ENCODE peak calls at places on chromosomes 5 and 9, in eight cellular contexts. S is activated effector memory CD4-positive, alpha-beta T cell treated with anti-CD3 and anti-CD28 coated beads, Interleukin-2, amount 50 U/mL, for 16 hours; C is heart right ventricle; W is GM12865; P is AG09309; V is NCI-H1105 treated with DMSO at 0.1 percent for 48 hours; H is islet precursor cell; Z is stimulated activated naive CD8-positive, alpha-beta T cell treated with anti-CD3 and anti-CD28 coated beads, Interleukin-15, amount 100 ng/mL, for 72 hours. U is an unnamed sample.

GRCh38 chr5:140964356-140964755 is 1.9 kb upstream of the PCDHAC2 start:
- DNase-seq in W (no peak), P (no peak), Z (no peak), S (no peak), V (no peak), C (no peak), H (no peak), U (no peak)

GRCh38 chr5:125484272-125485002 is 738.0 kb upstream of the ZNF608 start:
- DNase-seq in S (no peak), C (peak; percentile 48), P (peak; percentile 77), H (peak; percentile 71), Z (no peak), W (no peak), V (peak; percentile 86), U (peak; percentile 81)

GRCh38 chr9:129886226-129887174 is 51.2 kb downstream of the USP20 start:
- DNase-seq in Z (peak; percentile 87), H (peak; percentile 55), C (no peak), P (no peak), W (peak; percentile 83), S (peak; percentile 85), V (no peak), U (no peak)

GRCh38 chr5:15510816-15511215 is 10.8 kb downstream of the FBXL7 start:
- DNase-seq in V (no peak), P (peak; percentile 34), W (no peak), S (no peak), H (no peak), C (no peak), Z (no peak), U (no peak)

GRCh38 chr5:151678713-151679112 is 8.0 kb downstream of the SPARC start:
- DNase-seq in S (no peak), W (no peak), H (no peak), Z (no peak), P (no peak), V (no peak), C (no peak), U (no peak)

GRCh38 chr9:107351382-107352045 is 68.4 kb downstream of the RAD23B start:
- DNase-seq in V (no peak), C (no peak), Z (no peak), P (no peak), W (no peak), H (peak; percentile 86), S (no peak), U (no peak)

GRCh38 chr5:1103505-1104326 is 8.1 kb downstream of the SLC12A7 start:
- DNase-seq in P (no peak), S (no peak), H (no peak), Z (no peak), C (peak; percentile 89), V (no peak), W (no peak), U (no peak)

GRCh38 chr5:50301756-50302155 is 139.3 kb downstream of the EMB start:
- DNase-seq in Z (no peak), V (no peak), C (no peak), H (no peak), S (no peak), P (no peak), W (no peak), U (no peak)

GRCh38 chr5:27450607-27451006 is 412.2 kb upstream of the CDH9 start:
- DNase-seq in S (no peak), V (no peak), P (no peak), Z (no peak), C (no peak), H (no peak), W (no peak), U (no peak)

GRCh38 chr9:110891760-110892159 is 146.5 kb downstream of the LPAR1 start:
- DNase-seq in W (no peak), H (no peak), P (no peak), S (no peak), Z (no peak), C (no peak), V (no peak), U (peak; percentile 28)

GRCh38 chr9:6692891-6693361 is 47.4 kb upstream of the GLDC start:
- DNase-seq in Z (no peak), P (no peak), W (peak; percentile 42), S (no peak), H (no peak), V (no peak), C (no peak), U (no peak)

GRCh38 chr5:179271301-179271650 is 74.0 kb downstream of the ADAMTS2 start:
- DNase-seq in Z (no peak), S (peak; percentile 31), W (no peak), P (no peak), H (peak; percentile 45), C (no peak), V (no peak), U (no peak)

GRCh38 chr5:173772407-173773059 is 115.6 kb upstream of the CPEB4 start:
- DNase-seq in Z (no peak), H (no peak), V (no peak), S (no peak), C (no peak), W (no peak), P (no peak), U (no peak)

GRCh38 chr9:109411818-109412352 is 86.2 kb downstream of the PTPN3 start:
- DNase-seq in Z (peak; percentile 61), V (peak; percentile 14), P (peak; percentile 32), S (no peak), C (no peak), W (peak; percentile 91), H (no peak), U (peak; percentile 42)

GRCh38 chr5:8557728-8558127 is 688.8 kb downstream of the MTRR start:
- DNase-seq in H (no peak), P (no peak), C (no peak), S (no peak), W (no peak), V (no peak), Z (no peak), U (no peak)

GRCh38 chr5:131393498-131393968 is 129.7 kb downstream of the CDC42SE2 start:
- DNase-seq in W (no peak), P (no peak), V (no peak), H (no peak), S (no peak), Z (no peak), C (no peak), U (no peak)

GRCh38 chr5:176535101-176535654 is 2.0 kb downstream of the RNF44 start:
- DNase-seq in W (peak; percentile 79), H (peak; percentile 50), P (no peak), S (peak; percentile 80), Z (peak; percentile 75), V (no peak), C (no peak), U (no peak)

GRCh38 chr9:6673326-6674025 is 27.9 kb upstream of the GLDC start:
- DNase-seq in V (no peak), Z (no peak), S (no peak), W (peak; percentile 31), H (no peak), C (no peak), P (no peak), U (no peak)

GRCh38 chr9:90891656-90892055 is 90.0 kb downstream of the SYK start:
- DNase-seq in S (no peak), W (no peak), C (no peak), H (no peak), P (no peak), V (no peak), Z (no peak), U (no peak)

GRCh38 chr5:21774791-21775190 is 1078.4 kb downstream of the CDH12 start:
- DNase-seq in Z (no peak), P (no peak), W (no peak), C (no peak), H (no peak), V (peak; percentile 15), S (no peak), U (no peak)

GRCh38 chr9:3271581-3271980 is 254.2 kb downstream of the RFX3 start:
- DNase-seq in S (no peak), C (no peak), P (no peak), H (no peak), Z (no peak), V (no peak), W (no peak), U (no peak)

GRCh38 chr9:127558581-127559246 is 53.4 kb upstream of the STXBP1 start:
- DNase-seq in Z (no peak), V (no peak), H (no peak), P (no peak), S (no peak), C (no peak), W (no peak), U (no peak)

GRCh38 chr9:79512251-79512650 is 59.5 kb upstream of the TLE4 start:
- DNase-seq in C (no peak), Z (no peak), S (no peak), H (no peak), W (no peak), V (no peak), P (no peak), U (no peak)

GRCh38 chr9:78493166-78493742 is 196.3 kb downstream of the PSAT1 start:
- DNase-seq in S (no peak), P (no peak), W (no peak), V (no peak), Z (no peak), H (no peak), C (no peak), U (no peak)

GRCh38 chr9:89273528-89274279 is 37.3 kb upstream of the CKS2 start:
- DNase-seq in W (no peak), H (peak; percentile 1), V (no peak), P (no peak), C (no peak), Z (no peak), S (no peak), U (no peak)

GRCh38 chr5:143399616-143400540 is 3.6 kb downstream of the NR3C1 start:
- DNase-seq in S (no peak), Z (no peak), V (no peak), P (no peak), C (no peak), W (no peak), H (no peak), U (no peak)

GRCh38 chr9:136347472-136348256 is 15.9 kb downstream of the DNLZ start:
- DNase-seq in C (no peak), V (no peak), W (no peak), H (no peak), P (no peak), Z (no peak), S (no peak), U (no peak)

GRCh38 chr9:113911850-113912249 is 35.7 kb downstream of the ZNF618 start:
- DNase-seq in S (no peak), V (no peak), C (no peak), W (no peak), H (no peak), P (no peak), Z (no peak), U (no peak)

GRCh38 chr9:974064-974992 is 2.1 kb upstream of the DMRT3 start:
- DNase-seq in V (peak; percentile 21), S (no peak), C (no peak), W (no peak), Z (no peak), P (no peak), H (no peak), U (no peak)

GRCh38 chr9:116154334-116154975 is 864 bp downstream of the PAPPA start:
- DNase-seq in H (peak; percentile 66), V (peak; percentile 10), P (no peak), W (no peak), S (no peak), C (no peak), Z (no peak), U (no peak)

GRCh38 chr5:54249210-54250028 is 61.0 kb downstream of the ARL15 start:
- DNase-seq in Z (peak; percentile 28), W (peak; percentile 31), P (no peak), H (no peak), V (no peak), S (peak; percentile 67), C (peak; percentile 29), U (no peak)

GRCh38 chr9:108100571-108100970 is 611.0 kb upstream of the KLF4 start:
- DNase-seq in V (no peak), Z (no peak), P (no peak), W (no peak), H (no peak), S (no peak), C (no peak), U (no peak)

GRCh38 chr9:87581513-87581912 is 83.8 kb downstream of the DAPK1 start:
- DNase-seq in V (no peak), H (no peak), C (no peak), W (no peak), P (no peak), Z (no peak), S (no peak), U (peak; percentile 40)

GRCh38 chr5:106189121-106189809 is 1481.5 kb downstream of the EFNA5 start:
- DNase-seq in P (no peak), S (no peak), C (no peak), Z (no peak), V (peak; percentile 58), H (no peak), W (no peak), U (no peak)